ENCODE peak calls at places on chromosomes 13 and 19, in four cellular contexts. E is GM12865, C is foreskin fibroblast, P is Peyer's patch. G is an unnamed sample.

GRCh38 chr19:47107201-47107952 is 6.2 kb downstream of the ZC3H4 start:
- DNase-seq in C (peak; percentile 39), E (no peak), P (peak; percentile 79), G (no peak)

GRCh38 chr19:14048439-14049153 is 13.3 kb downstream of the PALM3 start:
- DNase-seq in P (peak; percentile 84), E (peak; percentile 54), C (peak; percentile 41), G (no peak)

GRCh38 chr19:29841209-29841558 is 29.4 kb downstream of the CCNE1 start:
- DNase-seq in E (no peak), P (no peak), C (peak; percentile 40), G (no peak)

GRCh38 chr19:7427944-7428343 is 60.9 kb downstream of the PEX11G start:
- DNase-seq in P (no peak), C (peak; percentile 9), E (peak; percentile 64), G (no peak)

GRCh38 chr13:33931397-33931987 is 113.5 kb downstream of the RFC3 start:
- DNase-seq in P (no peak), E (peak; percentile 66), C (peak; percentile 78), G (no peak)

GRCh38 chr19:29287061-29287460 is 74.1 kb upstream of the UQCRFS1 start:
- DNase-seq in E (no peak), P (no peak), C (no peak), G (no peak)

GRCh38 chr13:113458218-113459065 is 5.2 kb upstream of the ADPRHL1 start:
- DNase-seq in C (no peak), E (no peak), P (no peak), G (no peak)

GRCh38 chr19:15923702-15924101 is 10.6 kb downstream of the CYP4F11 start:
- DNase-seq in E (no peak), P (peak; percentile 62), C (no peak), G (no peak)

GRCh38 chr13:109157275-109157674 is 527.9 kb downstream of the MYO16 start:
- DNase-seq in P (no peak), E (no peak), C (no peak), G (no peak)

GRCh38 chr19:56810260-56810659 is 30.3 kb downstream of the PEG3 start:
- DNase-seq in C (no peak), E (no peak), P (no peak), G (no peak)

GRCh38 chr19:40662925-40663711 is 27.3 kb downstream of the NUMBL start:
- DNase-seq in P (peak; percentile 97), C (peak; percentile 95), E (peak; percentile 93), G (peak; percentile 79)

GRCh38 chr13:73248711-73249580 is 190.1 kb downstream of the KLF5 start:
- DNase-seq in C (no peak), E (no peak), P (no peak), G (no peak)

GRCh38 chr13:83907196-83907989 is 25.1 kb upstream of the SLITRK1 start:
- DNase-seq in C (no peak), P (no peak), E (no peak), G (no peak)

GRCh38 chr13:28918030-28918429 is 97.9 kb downstream of the MTUS2 start:
- DNase-seq in P (no peak), C (no peak), E (no peak), G (no peak)

GRCh38 chr19:14361824-14362223 is 19.4 kb upstream of the ADGRE5 start:
- DNase-seq in P (peak; percentile 55), C (peak; percentile 42), E (peak; percentile 76), G (no peak)

GRCh38 chr13:67366533-67366932 is 136.4 kb upstream of the PCDH9 start:
- DNase-seq in E (no peak), P (no peak), C (peak; percentile 52), G (no peak)

GRCh38 chr13:21069561-21070004 is 8.2 kb upstream of the LATS2 start:
- DNase-seq in C (peak; percentile 95), P (no peak), E (no peak), G (peak; percentile 72)

GRCh38 chr19:11306337-11306736 is 10.4 kb downstream of the TSPAN16 start:
- DNase-seq in P (no peak), C (no peak), E (no peak), G (no peak)

GRCh38 chr19:35644206-35644986 is 2.9 kb downstream of the ETV2 start:
- DNase-seq in C (peak; percentile 96), P (peak; percentile 99), E (peak; percentile 97), G (peak; percentile 70)

GRCh38 chr19:40284501-40285352 is at the start of gene AKT2:
- DNase-seq in E (peak; percentile 82), C (peak; percentile 77), P (peak; percentile 80), G (no peak)

GRCh38 chr13:48009298-48009697 is 8.2 kb upstream of the SUCLA2 start:
- DNase-seq in E (no peak), P (no peak), C (peak; percentile 87), G (peak; percentile 65)

GRCh38 chr19:610801-611505 is 21.3 kb downstream of the HCN2 start:
- DNase-seq in P (peak; percentile 82), C (peak; percentile 78), E (peak; percentile 76), G (no peak)

GRCh38 chr19:4606181-4606580 is 33.1 kb upstream of the TNFAIP8L1 start:
- DNase-seq in E (no peak), C (no peak), P (no peak), G (no peak)

GRCh38 chr13:111161601-111162600 is 46.8 kb downstream of the ARHGEF7 start:
- DNase-seq in E (peak; percentile 46), P (no peak), C (no peak), G (no peak)

GRCh38 chr19:49113762-49114629 is at the start of gene LIN7B:
- DNase-seq in E (peak; percentile 77), C (peak; percentile 87), P (peak; percentile 81), G (no peak)

GRCh38 chr19:55590621-55591020 is 8.7 kb downstream of the FIZ1 start:
- DNase-seq in C (peak; percentile 36), E (no peak), P (no peak), G (no peak)

DNA sequence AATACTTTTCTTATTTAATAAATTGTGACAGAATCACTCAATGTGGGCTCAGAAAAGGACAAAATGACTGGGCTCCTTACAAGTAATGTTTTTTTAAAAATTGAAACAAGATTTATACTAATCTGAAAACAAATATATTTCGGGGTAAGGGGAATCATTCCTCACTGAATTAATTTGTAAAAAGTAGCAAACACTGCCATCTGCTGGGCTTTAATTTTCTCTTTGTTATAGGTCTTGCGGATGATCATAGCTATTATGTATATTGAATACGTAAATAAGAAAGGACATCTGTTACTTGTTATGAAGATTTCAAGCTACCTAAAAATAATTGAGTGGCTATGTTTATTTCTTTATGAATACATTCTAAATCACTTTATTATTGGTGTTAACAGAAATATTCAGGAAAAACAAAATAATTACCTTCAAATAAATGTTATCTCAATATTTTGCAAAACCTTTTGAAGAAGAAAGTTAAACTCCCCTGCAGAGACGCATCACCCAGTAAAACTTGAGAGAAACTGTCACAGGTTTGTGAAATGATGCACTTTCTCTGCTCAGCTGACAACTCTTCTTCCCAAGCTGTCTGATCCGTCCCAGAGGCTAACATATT is 17.8 kb upstream of the ENOX1 start:
- DNase-seq in E (peak; percentile 66), P (no peak), C (peak; percentile 85), G (no peak)
- TF ChIP-seq CTCF in E (peak; percentile 18), P (peak; percentile 68), C (peak; percentile 16), G (peak; percentile 34)

GRCh38 chr19:33532859-33533455 is 11.4 kb upstream of the PEPD start:
- DNase-seq in E (no peak), C (no peak), P (no peak), G (no peak)
- TF ChIP-seq CTCF in E (no peak), C (no peak), P (no peak), G (no peak)

GRCh38 chr13:45584816-45585215 is 30.7 kb downstream of the ERICH6B start:
- DNase-seq in E (no peak), P (no peak), C (no peak), G (no peak)
- TF ChIP-seq CTCF in E (no peak), P (no peak), C (peak; percentile 7), G (peak; percentile 16)

DNA sequence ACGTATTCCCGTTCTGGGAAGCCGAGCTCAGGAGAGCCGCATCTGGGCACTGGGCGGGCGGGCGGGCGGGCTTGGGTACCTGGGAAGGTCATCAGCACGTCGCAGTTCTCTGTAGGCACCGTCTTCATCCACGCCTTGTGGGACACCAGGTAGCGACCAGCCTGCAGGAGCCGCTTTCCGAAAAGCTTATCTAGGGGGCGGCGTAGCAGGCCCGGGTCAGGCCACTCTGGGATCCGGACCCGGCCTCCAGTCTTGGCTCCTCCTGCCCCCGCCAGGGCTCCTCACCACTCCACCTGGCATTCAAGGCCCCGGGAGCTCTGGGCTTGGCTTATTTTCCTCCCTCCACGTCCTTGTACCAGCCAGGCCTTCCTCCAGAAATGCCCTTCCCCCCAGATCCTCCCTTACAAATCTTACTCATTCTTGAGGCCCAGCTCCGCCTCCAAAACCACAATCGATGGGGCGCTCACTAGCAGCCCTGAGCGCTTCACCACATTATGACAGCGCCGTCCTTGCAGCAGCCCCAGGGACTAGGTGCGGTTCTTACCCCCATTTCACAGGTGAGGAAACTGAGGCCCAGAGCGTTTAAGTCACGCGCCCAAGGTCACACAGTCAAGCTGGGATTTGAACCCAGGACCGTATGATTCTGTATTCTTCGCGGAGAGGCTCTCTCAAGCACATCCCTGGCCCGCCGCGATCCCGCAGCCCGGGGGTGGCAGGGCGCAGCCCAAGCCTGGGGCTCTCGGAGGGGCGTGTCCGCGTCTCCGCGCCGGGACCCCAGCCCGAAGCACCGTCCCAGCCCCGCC is 843 bp downstream of the ANO8 start:
- DNase-seq in E (peak; percentile 86), P (peak; percentile 79), C (peak; percentile 92), G (no peak)
- TF ChIP-seq CTCF in E (no peak), P (no peak), C (no peak), G (no peak)

GRCh38 chr19:30959011-30959410 is 390.2 kb downstream of the TSHZ3 start:
- DNase-seq in C (no peak), E (no peak), P (no peak), G (no peak)
- TF ChIP-seq CTCF in C (no peak), E (no peak), P (no peak), G (no peak)

GRCh38 chr13:22801402-22802003 is 379.3 kb upstream of the SGCG start:
- DNase-seq in C (peak; percentile 6), P (no peak), E (peak; percentile 19), G (no peak)
- TF ChIP-seq CTCF in C (no peak), P (peak; percentile 20), E (no peak), G (peak; percentile 15)

GRCh38 chr19:45348367-45349125 is 8.0 kb downstream of the KLC3 start:
- DNase-seq in E (no peak), C (no peak), P (no peak), G (no peak)
- TF ChIP-seq CTCF in E (no peak), C (no peak), P (no peak), G (no peak)